ENCODE peak calls at places on chromosomes 2 and 18, in six cellular contexts. R, C, B, I, V and M are unnamed samples.

GRCh38 chr18:68763082-68763481 is 34.8 kb upstream of the CCDC102B start:
- DNase-seq in R (no peak), C (no peak), B (peak), I (no peak), V (no peak), M (no peak)

GRCh38 chr2:210167227-210167626 is 4.0 kb downstream of the KANSL1L start:
- DNase-seq in R (no peak), C (no peak), B (no peak), I (no peak), V (no peak), M (no peak)

GRCh38 chr2:74502147-74502719 is 2.8 kb upstream of the LBX2 start:
- DNase-seq in R (peak), C (peak), B (no peak), I (no peak), V (no peak), M (no peak)

GRCh38 chr2:108182489-108182888 is 57.3 kb upstream of the SULT1C3 start:
- DNase-seq in R (no peak), C (peak), B (peak), I (no peak), V (no peak), M (no peak)

GRCh38 chr2:69082430-69082997 is 69.5 kb downstream of the ANTXR1 start:
- DNase-seq in R (peak), C (no peak), B (peak), I (no peak), V (peak), M (no peak)

GRCh38 chr18:70781860-70782453 is 493.1 kb downstream of the SOCS6 start:
- DNase-seq in R (no peak), C (peak), B (peak), I (peak), V (peak), M (peak)

GRCh38 chr2:160292225-160292624 is 92.2 kb upstream of the ITGB6 start:
- DNase-seq in R (no peak), C (no peak), B (no peak), I (no peak), V (no peak), M (no peak)

GRCh38 chr2:106852103-106852502 is 33.9 kb downstream of the ST6GAL2 start:
- DNase-seq in R (no peak), C (peak), B (no peak), I (no peak), V (no peak), M (no peak)

GRCh38 chr2:144524190-144524957 is 4.5 kb upstream of the ZEB2 start:
- DNase-seq in R (peak), C (peak), B (peak), I (no peak), V (peak), M (no peak)

GRCh38 chr2:188524519-188525113 is 232.9 kb downstream of the GULP1 start:
- DNase-seq in R (no peak), C (peak), B (peak), I (no peak), V (peak), M (peak)

GRCh38 chr2:46855805-46856204 is 59.8 kb downstream of the MCFD2 start:
- DNase-seq in R (no peak), C (no peak), B (no peak), I (no peak), V (no peak), M (no peak)

GRCh38 chr2:9809064-9809356 is 34.3 kb upstream of the TAF1B start:
- DNase-seq in R (no peak), C (no peak), B (no peak), I (no peak), V (no peak), M (no peak)

GRCh38 chr18:60508108-60508507 is 135.5 kb upstream of the MC4R start:
- DNase-seq in R (no peak), C (no peak), B (no peak), I (no peak), V (no peak), M (no peak)

GRCh38 chr2:26674002-26674751 is 18.3 kb upstream of the KCNK3 start:
- DNase-seq in R (no peak), C (no peak), B (no peak), I (no peak), V (peak), M (no peak)

GRCh38 chr18:24014062-24014985 is at the start of gene TTC39C:
- DNase-seq in R (peak), C (peak), B (peak), I (peak), V (peak), M (peak)

GRCh38 chr2:28810384-28811285 is at the start of gene SPDYA:
- DNase-seq in R (peak), C (peak), B (peak), I (peak), V (peak), M (peak)

GRCh38 chr18:79645291-79645983 is 34.2 kb upstream of the CTDP1 start:
- DNase-seq in R (no peak), C (no peak), B (peak), I (no peak), V (no peak), M (no peak)

GRCh38 chr18:11219571-11219970 is 70.2 kb upstream of the PIEZO2 start:
- DNase-seq in R (no peak), C (no peak), B (no peak), I (no peak), V (no peak), M (no peak)

GRCh38 chr2:228079194-228079593 is 102.3 kb downstream of the SPHKAP start:
- DNase-seq in R (no peak), C (no peak), B (no peak), I (no peak), V (no peak), M (no peak)

GRCh38 chr2:49677227-49677626 is 522.9 kb upstream of the FSHR start:
- DNase-seq in R (no peak), C (no peak), B (no peak), I (no peak), V (no peak), M (no peak)

GRCh38 chr2:47499621-47500309 is 96.8 kb downstream of the MSH2 start:
- DNase-seq in R (no peak), C (no peak), B (no peak), I (no peak), V (no peak), M (no peak)

GRCh38 chr2:186732843-186733242 is 39.0 kb downstream of the FAM171B start:
- DNase-seq in R (no peak), C (no peak), B (no peak), I (no peak), V (no peak), M (no peak)

GRCh38 chr2:96687266-96687665 is 44.7 kb downstream of the FER1L5 start:
- DNase-seq in R (no peak), C (no peak), B (peak), I (no peak), V (no peak), M (no peak)

GRCh38 chr2:27073782-27074181 is 2.3 kb upstream of the OST4 start:
- DNase-seq in R (no peak), C (no peak), B (no peak), I (no peak), V (no peak), M (no peak)

GRCh38 chr18:57410749-57411148 is 24.4 kb upstream of the ONECUT2 start:
- DNase-seq in R (no peak), C (no peak), B (no peak), I (no peak), V (no peak), M (no peak)

GRCh38 chr2:40016151-40016885 is 237.3 kb upstream of the THUMPD2 start:
- DNase-seq in R (no peak), C (no peak), B (no peak), I (no peak), V (no peak), M (no peak)

GRCh38 chr2:190216829-190217228 is 102.8 kb downstream of the HIBCH start:
- DNase-seq in R (no peak), C (peak), B (peak), I (no peak), V (peak), M (no peak)

GRCh38 chr2:149401007-149401406 is 70.6 kb downstream of the LYPD6 start:
- DNase-seq in R (no peak), C (no peak), B (no peak), I (no peak), V (no peak), M (no peak)